ENCODE peak calls at places on chromosomes 4 and X, in five cellular contexts. O, L, B, I and S are unnamed samples.

GRCh38 chr4:978957-979701 is 5.8 kb upstream of the DGKQ start:
- DNase-seq in O (no peak), L (no peak), B (no peak), I (no peak), S (no peak)

GRCh38 chrX:153972368-153973126 is at the start of gene TMEM187:
- DNase-seq in O (peak; percentile 96), L (peak; percentile 90), B (peak; percentile 96), I (peak; percentile 91), S (peak; percentile 96)

GRCh38 chr4:186726440-186727148 is 2.9 kb upstream of the FAT1 start:
- DNase-seq in O (no peak), L (peak; percentile 88), B (peak; percentile 89), I (peak; percentile 89), S (no peak)

GRCh38 chrX:18151661-18152060 is 69.0 kb downstream of the BEND2 start:
- DNase-seq in O (no peak), L (no peak), B (no peak), I (no peak), S (no peak)

GRCh38 chr4:80321776-80322175 is 13.8 kb upstream of the CFAP299 start:
- DNase-seq in O (no peak), L (no peak), B (no peak), I (no peak), S (no peak)

GRCh38 chr4:141636077-141636770 is at the start of gene IL15:
- DNase-seq in O (peak; percentile 86), L (peak; percentile 90), B (peak; percentile 92), I (peak; percentile 52), S (peak; percentile 82)

GRCh38 chr4:82797591-82798081 is 960 bp downstream of the SCD5 start:
- DNase-seq in O (peak; percentile 30), L (peak; percentile 16), B (peak; percentile 82), I (peak; percentile 54), S (peak; percentile 32)

GRCh38 chr4:2082118-2082517 is 23.0 kb downstream of the NAT8L start:
- DNase-seq in O (no peak), L (peak; percentile 2), B (peak; percentile 30), I (no peak), S (no peak)

GRCh38 chrX:121858867-121859647 is 811.6 kb downstream of the GLUD2 start:
- DNase-seq in O (no peak), L (no peak), B (no peak), I (no peak), S (no peak)

GRCh38 chr4:105060628-105061027 is 86.0 kb upstream of the TET2 start:
- DNase-seq in O (peak; percentile 84), L (no peak), B (no peak), I (no peak), S (peak; percentile 67)

GRCh38 chrX:119266364-119266995 is 30.4 kb downstream of the PGRMC1 start:
- DNase-seq in O (no peak), L (peak; percentile 11), B (no peak), I (peak; percentile 21), S (peak; percentile 52)

GRCh38 chrX:41224606-41225005 is 109.4 kb upstream of the DDX3X start:
- DNase-seq in O (no peak), L (no peak), B (no peak), I (no peak), S (no peak)

GRCh38 chrX:72272868-72273267 is 4.2 kb downstream of the RPS4X start:
- DNase-seq in O (no peak), L (no peak), B (no peak), I (no peak), S (no peak)

GRCh38 chrX:71913156-71913950 is 2.7 kb downstream of the NHSL2 start:
- DNase-seq in O (no peak), L (no peak), B (no peak), I (no peak), S (no peak)

GRCh38 chr4:25842229-25842840 is 20.5 kb downstream of the SEL1L3 start:
- DNase-seq in O (peak; percentile 56), L (peak; percentile 36), B (no peak), I (no peak), S (peak; percentile 60)

GRCh38 chrX:41703574-41704029 is 14.8 kb downstream of the GPR34 start:
- DNase-seq in O (no peak), L (no peak), B (no peak), I (no peak), S (no peak)

GRCh38 chr4:128877934-128878333 is 68.4 kb downstream of the JADE1 start:
- DNase-seq in O (no peak), L (no peak), B (no peak), I (no peak), S (no peak)

GRCh38 chr4:157303471-157303960 is 83.0 kb downstream of the GRIA2 start:
- DNase-seq in O (no peak), L (no peak), B (no peak), I (no peak), S (no peak)

GRCh38 chr4:151811403-151811802 is 50.6 kb upstream of the GATB start:
- DNase-seq in O (no peak), L (no peak), B (no peak), I (no peak), S (no peak)

GRCh38 chr4:115763051-115763450 is 649.6 kb upstream of the NDST4 start:
- DNase-seq in O (no peak), L (no peak), B (no peak), I (no peak), S (no peak)

GRCh38 chr4:120916937-120917336 is 5.6 kb downstream of the PRDM5 start:
- DNase-seq in O (no peak), L (no peak), B (no peak), I (no peak), S (no peak)

GRCh38 chrX:154120567-154120966 is 23.1 kb upstream of the MECP2 start:
- DNase-seq in O (no peak), L (no peak), B (no peak), I (no peak), S (no peak)

GRCh38 chrX:151004085-151004484 is 20.9 kb downstream of the HMGB3 start:
- DNase-seq in O (no peak), L (no peak), B (no peak), I (no peak), S (no peak)

GRCh38 chrX:13398073-13398823 is 78.4 kb upstream of the ATXN3L start:
- DNase-seq in O (no peak), L (peak; percentile 41), B (peak; percentile 81), I (no peak), S (no peak)

GRCh38 chr4:186081202-186081807 is 12.3 kb downstream of the TLR3 start:
- DNase-seq in O (no peak), L (no peak), B (no peak), I (no peak), S (no peak)

GRCh38 chrX:103687696-103688191 is 1.2 kb upstream of the MORF4L2 start:
- DNase-seq in O (peak; percentile 38), L (peak; percentile 67), B (peak; percentile 73), I (peak; percentile 69), S (peak; percentile 21)

DNA sequence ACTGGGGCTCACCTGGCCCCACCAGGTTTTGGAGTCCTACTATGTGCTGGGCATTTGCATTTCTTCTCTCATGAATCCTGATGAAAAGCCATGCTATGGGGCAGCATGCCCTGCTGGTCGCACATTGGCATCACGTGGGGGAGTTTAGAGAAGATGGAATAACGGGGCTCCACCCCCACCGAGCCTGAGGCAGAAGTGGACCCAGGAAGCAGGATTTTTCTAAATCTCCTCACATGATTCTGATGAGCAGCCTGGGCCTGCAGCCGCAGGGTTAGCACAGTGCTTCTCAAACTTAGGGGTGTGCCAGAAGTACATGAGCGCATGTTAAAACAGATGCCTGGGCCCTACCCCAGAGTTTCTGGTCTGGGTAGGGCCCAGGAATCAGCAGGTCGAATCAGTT is 4.6 kb upstream of the SORCS2 start:
- DNase-seq in O (no peak), L (no peak), B (peak; percentile 35), I (no peak), S (no peak)
- TF ChIP-seq CTCF in O (no peak), L (no peak), B (no peak), I (no peak), S (no peak)

GRCh38 chrX:129981752-129982299 is 609 bp upstream of the BCORL1 start:
- DNase-seq in O (no peak), L (peak; percentile 19), B (no peak), I (no peak), S (peak; percentile 40)
- TF ChIP-seq CTCF in O (no peak), L (no peak), B (no peak), I (no peak), S (no peak)

GRCh38 chr4:126582737-126583136 is 1050.0 kb upstream of the INTU start:
- DNase-seq in O (no peak), L (no peak), B (no peak), I (no peak), S (no peak)

DNA sequence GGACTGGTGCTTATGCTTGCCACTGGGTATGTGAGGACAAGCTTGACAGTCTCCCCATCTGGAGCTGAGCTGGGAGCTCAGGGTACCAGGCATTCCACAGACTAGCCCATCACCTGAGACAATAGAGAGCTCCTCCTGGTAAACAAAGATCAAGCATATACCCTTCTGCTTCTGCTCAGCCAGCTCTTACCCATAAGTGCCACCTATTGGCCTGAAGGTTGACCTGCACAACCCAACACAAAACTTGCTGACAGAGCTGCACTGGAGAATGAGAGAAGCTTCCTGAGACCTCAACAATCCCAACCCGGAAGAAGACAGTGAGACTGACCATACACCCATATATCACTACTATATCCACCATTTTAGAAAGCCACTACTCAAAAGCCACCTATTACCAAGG is 1049.2 kb upstream of the INTU start:
- DNase-seq in O (no peak), L (no peak), B (no peak), I (no peak), S (no peak)
- TF ChIP-seq CTCF in O (no peak), L (no peak), B (no peak), I (no peak), S (peak; percentile 34)

GRCh38 chrX:142084611-142085010 is 120.5 kb downstream of the MAGEC2 start:
- DNase-seq in O (no peak), L (no peak), B (no peak), I (no peak), S (no peak)

DNA sequence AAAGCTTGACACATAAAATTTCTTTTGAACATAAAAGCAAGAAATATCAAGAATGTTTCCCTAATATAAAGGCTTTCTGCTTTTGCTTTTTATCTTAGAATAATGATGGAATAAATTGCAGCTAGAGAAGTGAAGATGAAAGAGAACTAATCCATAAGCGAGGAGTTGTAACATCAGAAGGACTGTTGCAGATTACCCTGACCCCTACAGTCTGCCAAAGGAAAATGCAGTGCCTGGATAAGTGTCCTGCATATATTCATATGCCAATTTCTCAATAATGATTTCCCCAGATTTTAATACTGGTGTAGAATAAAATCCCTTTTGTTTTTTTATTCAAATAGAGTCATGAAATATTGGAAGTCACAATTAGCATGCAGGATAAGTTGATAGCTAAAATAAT is 115.9 kb downstream of the MAGEC2 start:
- DNase-seq in O (no peak), L (no peak), B (no peak), I (no peak), S (no peak)
- TF ChIP-seq CTCF in O (no peak), L (no peak), B (peak; percentile 8), I (peak; percentile 12), S (peak; percentile 14)